ENCODE peak calls at places on chromosomes 16 and 17, in five cellular contexts. One of them, this sample, is unnamed.

GRCh38 chr16:72502654-72503005 is 330.7 kb upstream of the PMFBP1 start:
- DNase-seq in spleen: no peak
- DNase-seq in GM12865: no peak
- DNase-seq in MM.1S: no peak
- DNase-seq in fibroblast of lung: no peak
- DNase-seq in this sample: no peak

GRCh38 chr17:62703269-62703775 is 75.9 kb downstream of the MRC2 start:
- DNase-seq in spleen: peak
- DNase-seq in GM12865: no peak
- DNase-seq in MM.1S: no peak
- DNase-seq in fibroblast of lung: peak
- DNase-seq in this sample: no peak

GRCh38 chr17:507441-507840 is 154.8 kb upstream of the RPH3AL start:
- DNase-seq in spleen: peak
- DNase-seq in GM12865: no peak
- DNase-seq in MM.1S: no peak
- DNase-seq in fibroblast of lung: no peak
- DNase-seq in this sample: no peak

GRCh38 chr16:57711331-57711730 is 16.7 kb downstream of the DRC7 start:
- DNase-seq in spleen: peak
- DNase-seq in GM12865: no peak
- DNase-seq in MM.1S: no peak
- DNase-seq in fibroblast of lung: no peak
- DNase-seq in this sample: no peak

GRCh38 chr16:56793504-56793903 is 63.6 kb downstream of the NUP93 start:
- DNase-seq in spleen: no peak
- DNase-seq in GM12865: peak
- DNase-seq in MM.1S: peak
- DNase-seq in fibroblast of lung: peak
- DNase-seq in this sample: no peak

GRCh38 chr16:79381552-79382042 is 218.9 kb downstream of the MAF start:
- DNase-seq in spleen: no peak
- DNase-seq in GM12865: no peak
- DNase-seq in MM.1S: no peak
- DNase-seq in fibroblast of lung: peak
- DNase-seq in this sample: no peak

GRCh38 chr17:38429476-38430100 is 1.3 kb downstream of the ARHGAP23 start:
- DNase-seq in spleen: no peak
- DNase-seq in GM12865: no peak
- DNase-seq in MM.1S: no peak
- DNase-seq in fibroblast of lung: no peak
- DNase-seq in this sample: no peak

GRCh38 chr17:79913896-79914812 is 74.9 kb upstream of the CBX4 start:
- DNase-seq in spleen: peak
- DNase-seq in GM12865: no peak
- DNase-seq in MM.1S: no peak
- DNase-seq in fibroblast of lung: no peak
- DNase-seq in this sample: no peak

GRCh38 chr17:76013377-76013932 is 12.8 kb downstream of the CDK3 start:
- DNase-seq in spleen: no peak
- DNase-seq in GM12865: no peak
- DNase-seq in MM.1S: no peak
- DNase-seq in fibroblast of lung: no peak
- DNase-seq in this sample: no peak

DNA sequence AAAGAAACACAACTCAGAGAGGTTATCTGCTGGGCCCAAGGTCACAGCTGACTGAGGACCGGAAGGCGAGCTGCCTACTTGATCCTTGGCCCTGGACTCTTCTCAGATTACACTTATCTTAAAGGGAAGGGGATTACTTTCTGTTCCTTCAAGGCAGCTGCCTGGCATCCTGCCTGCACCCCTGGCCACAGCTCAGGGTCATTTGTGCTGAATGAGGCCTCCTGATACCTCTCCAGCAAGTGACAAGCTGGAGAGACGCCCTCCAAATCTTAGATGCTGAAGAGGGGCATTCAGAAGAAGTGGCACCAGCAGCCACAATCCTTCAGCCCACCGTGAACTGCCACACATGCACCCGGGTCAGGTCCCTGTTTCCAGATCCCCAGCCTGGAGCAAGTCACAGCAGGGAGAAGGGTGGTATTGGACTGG is 3.4 kb downstream of the LRRC75A start:
- DNase-seq in spleen: no peak
- DNase-seq in GM12865: no peak
- DNase-seq in MM.1S: no peak
- DNase-seq in fibroblast of lung: no peak
- DNase-seq in this sample: no peak
- H3K4me3 ChIP-seq in spleen: no peak
- H3K4me3 ChIP-seq in GM12865: no peak
- H3K4me3 ChIP-seq in MM.1S: no peak
- H3K4me3 ChIP-seq in fibroblast of lung: no peak
- H3K4me3 ChIP-seq in this sample: no peak

GRCh38 chr16:85752511-85753420 is 1.9 kb upstream of the C16orf74 start:
- DNase-seq in spleen: no peak
- DNase-seq in GM12865: peak
- DNase-seq in MM.1S: no peak
- DNase-seq in fibroblast of lung: peak
- DNase-seq in this sample: peak

GRCh38 chr16:85753559-85753958 is 2.7 kb upstream of the C16orf74 start:
- DNase-seq in spleen: no peak
- DNase-seq in GM12865: no peak
- DNase-seq in MM.1S: no peak
- DNase-seq in fibroblast of lung: no peak
- DNase-seq in this sample: no peak

GRCh38 chr16:85750021-85750826 is 672 bp downstream of the C16orf74 start:
- DNase-seq in spleen: peak
- DNase-seq in GM12865: peak
- DNase-seq in MM.1S: no peak
- DNase-seq in fibroblast of lung: peak
- DNase-seq in this sample: peak

GRCh38 chr16:85750827-85751641 is at the start of gene C16orf74:
- DNase-seq in spleen: peak
- DNase-seq in GM12865: peak
- DNase-seq in MM.1S: peak
- DNase-seq in fibroblast of lung: peak
- DNase-seq in this sample: peak

DNA sequence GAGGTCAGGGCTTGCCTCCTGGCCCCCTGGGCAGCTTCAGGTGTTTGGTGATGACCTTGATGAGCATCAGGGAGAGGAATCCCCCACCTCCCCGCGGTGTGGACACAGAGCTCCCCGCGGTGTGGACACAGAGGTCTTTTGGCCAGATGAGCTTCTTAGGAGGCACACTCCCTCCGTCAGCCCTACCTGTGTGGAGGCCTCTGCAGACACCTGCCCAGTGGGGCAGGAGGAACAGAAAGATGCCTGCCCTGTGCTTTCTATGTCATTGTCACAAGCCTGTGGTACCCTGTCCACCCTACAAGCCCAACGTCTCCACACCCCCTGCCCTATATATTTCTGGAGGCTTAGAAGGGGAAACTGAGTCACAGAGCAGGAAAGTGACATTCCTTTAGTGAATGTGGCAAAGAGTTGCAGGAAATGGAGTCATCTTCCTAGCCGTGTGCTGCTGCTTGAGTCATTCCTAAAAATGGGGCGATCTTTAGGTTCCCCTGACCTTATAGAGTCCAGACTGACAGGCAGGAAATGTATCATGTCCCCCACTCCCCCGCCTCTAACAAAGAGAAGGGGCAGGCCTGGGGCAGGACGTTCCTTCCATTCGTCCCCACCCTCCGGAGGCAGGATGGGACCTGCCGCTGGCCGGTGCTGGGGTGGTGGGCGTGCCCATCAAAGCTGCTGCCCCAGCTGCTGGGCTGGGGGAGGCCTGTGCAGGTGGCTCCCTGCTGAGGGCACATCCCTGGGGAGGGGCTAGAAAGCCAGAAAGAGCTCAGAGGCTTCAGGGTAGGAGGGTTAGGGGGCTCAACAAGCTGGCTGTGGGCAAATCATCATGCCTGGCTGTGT is 987 bp upstream of the C16orf74 start:
- DNase-seq in spleen: no peak
- DNase-seq in GM12865: no peak
- DNase-seq in MM.1S: no peak
- DNase-seq in fibroblast of lung: peak
- DNase-seq in this sample: no peak
- H3K4me3 ChIP-seq in spleen: peak
- H3K4me3 ChIP-seq in GM12865: peak
- H3K4me3 ChIP-seq in MM.1S: no peak
- H3K4me3 ChIP-seq in fibroblast of lung: no peak
- H3K4me3 ChIP-seq in this sample: no peak

DNA sequence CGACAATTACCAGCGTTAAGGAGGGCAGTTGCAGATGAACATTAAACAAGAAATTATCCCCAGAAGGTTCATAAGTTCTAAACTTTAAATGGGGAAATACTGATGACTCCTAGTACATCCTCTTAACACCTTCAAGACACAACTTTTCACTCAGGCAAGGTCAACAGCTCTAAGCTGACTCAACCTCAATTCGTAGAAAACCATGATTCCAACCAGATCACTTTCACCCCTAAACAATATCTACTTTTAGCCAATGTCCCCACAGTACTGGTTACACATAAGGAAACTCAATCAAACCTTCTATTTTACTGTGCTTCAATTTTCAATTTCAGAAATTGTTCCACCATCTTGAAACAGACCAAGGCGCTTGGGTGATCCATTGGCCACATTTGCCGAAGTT is 2.3 kb downstream of the CDYL2 start:
- DNase-seq in spleen: no peak
- DNase-seq in GM12865: no peak
- DNase-seq in MM.1S: no peak
- DNase-seq in fibroblast of lung: no peak
- DNase-seq in this sample: no peak
- H3K4me3 ChIP-seq in spleen: no peak
- H3K4me3 ChIP-seq in GM12865: no peak
- H3K4me3 ChIP-seq in MM.1S: no peak
- H3K4me3 ChIP-seq in fibroblast of lung: no peak
- H3K4me3 ChIP-seq in this sample: no peak

GRCh38 chr16:27720731-27721547 is 171.0 kb downstream of the KATNIP start:
- DNase-seq in spleen: peak
- DNase-seq in GM12865: peak
- DNase-seq in MM.1S: no peak
- DNase-seq in fibroblast of lung: no peak
- DNase-seq in this sample: peak
- H3K4me3 ChIP-seq in spleen: no peak
- H3K4me3 ChIP-seq in GM12865: no peak
- H3K4me3 ChIP-seq in MM.1S: no peak
- H3K4me3 ChIP-seq in fibroblast of lung: no peak
- H3K4me3 ChIP-seq in this sample: no peak

GRCh38 chr17:31427684-31428083 is 36.2 kb downstream of the RAB11FIP4 start:
- DNase-seq in spleen: peak
- DNase-seq in GM12865: no peak
- DNase-seq in MM.1S: no peak
- DNase-seq in fibroblast of lung: no peak
- DNase-seq in this sample: no peak
- H3K4me3 ChIP-seq in spleen: no peak
- H3K4me3 ChIP-seq in GM12865: no peak
- H3K4me3 ChIP-seq in MM.1S: no peak
- H3K4me3 ChIP-seq in fibroblast of lung: no peak
- H3K4me3 ChIP-seq in this sample: no peak

DNA sequence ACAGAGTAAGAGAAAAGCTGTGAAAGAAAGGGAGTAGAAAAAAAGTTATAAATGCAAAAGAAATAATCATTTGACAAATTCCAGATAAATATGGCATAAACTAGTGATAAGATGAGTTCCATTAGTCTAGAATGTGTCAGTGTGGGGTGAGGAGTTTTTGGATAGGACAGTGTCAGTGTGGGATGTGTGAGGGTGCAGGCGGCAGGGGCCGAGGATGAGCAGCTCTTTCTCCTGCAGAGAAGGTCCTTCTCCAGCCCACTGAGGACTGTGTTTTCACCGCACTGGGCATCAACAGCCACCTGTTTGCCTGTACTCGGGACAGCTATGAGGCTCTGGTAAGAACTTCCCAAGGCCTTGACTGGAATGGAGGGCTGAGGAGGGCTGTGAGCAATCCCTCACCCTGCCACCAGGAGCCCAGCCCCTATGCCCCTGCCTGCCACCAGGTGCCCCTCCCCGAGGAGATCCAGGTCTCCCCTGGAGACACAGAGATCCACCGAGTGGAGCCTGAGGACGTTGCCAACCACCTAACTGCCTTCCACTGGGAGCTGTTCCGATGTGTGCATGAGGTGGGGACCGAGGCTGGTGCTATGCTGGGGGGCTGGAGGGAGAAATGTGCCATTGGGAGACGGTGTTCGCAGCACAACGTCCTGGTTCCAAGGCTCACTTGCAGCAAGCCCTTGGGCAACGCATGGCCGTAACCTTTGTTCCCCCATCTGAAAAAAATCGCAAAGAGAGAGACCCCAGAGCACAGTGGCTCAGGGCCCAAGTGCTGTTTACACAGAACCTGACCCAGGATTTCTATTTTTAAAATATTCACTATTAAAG is 13.1 kb downstream of the RAPGEFL1 start:
- DNase-seq in spleen: no peak
- DNase-seq in GM12865: peak
- DNase-seq in MM.1S: peak
- DNase-seq in fibroblast of lung: no peak
- DNase-seq in this sample: no peak
- H3K4me3 ChIP-seq in spleen: peak
- H3K4me3 ChIP-seq in GM12865: no peak
- H3K4me3 ChIP-seq in MM.1S: peak
- H3K4me3 ChIP-seq in fibroblast of lung: no peak
- H3K4me3 ChIP-seq in this sample: no peak

GRCh38 chr16:3149630-3150345 is 15.0 kb downstream of the ZNF213 start:
- DNase-seq in spleen: peak
- DNase-seq in GM12865: peak
- DNase-seq in MM.1S: no peak
- DNase-seq in fibroblast of lung: peak
- DNase-seq in this sample: peak

GRCh38 chr16:3149193-3149530 is 14.3 kb downstream of the ZNF213 start:
- DNase-seq in spleen: peak
- DNase-seq in GM12865: no peak
- DNase-seq in MM.1S: no peak
- DNase-seq in fibroblast of lung: no peak
- DNase-seq in this sample: no peak

GRCh38 chr16:3147757-3148104 is 12.9 kb downstream of the ZNF213 start:
- DNase-seq in spleen: peak
- DNase-seq in GM12865: no peak
- DNase-seq in MM.1S: no peak
- DNase-seq in fibroblast of lung: no peak
- DNase-seq in this sample: no peak

GRCh38 chr16:3147046-3147756 is 12.4 kb downstream of the ZNF213 start:
- DNase-seq in spleen: peak
- DNase-seq in GM12865: no peak
- DNase-seq in MM.1S: no peak
- DNase-seq in fibroblast of lung: no peak
- DNase-seq in this sample: no peak

GRCh38 chr16:3148256-3149192 is 13.7 kb downstream of the ZNF213 start:
- DNase-seq in spleen: peak
- DNase-seq in GM12865: no peak
- DNase-seq in MM.1S: no peak
- DNase-seq in fibroblast of lung: no peak
- DNase-seq in this sample: no peak
- H3K4me3 ChIP-seq in spleen: no peak
- H3K4me3 ChIP-seq in GM12865: no peak
- H3K4me3 ChIP-seq in MM.1S: no peak
- H3K4me3 ChIP-seq in fibroblast of lung: no peak
- H3K4me3 ChIP-seq in this sample: no peak

DNA sequence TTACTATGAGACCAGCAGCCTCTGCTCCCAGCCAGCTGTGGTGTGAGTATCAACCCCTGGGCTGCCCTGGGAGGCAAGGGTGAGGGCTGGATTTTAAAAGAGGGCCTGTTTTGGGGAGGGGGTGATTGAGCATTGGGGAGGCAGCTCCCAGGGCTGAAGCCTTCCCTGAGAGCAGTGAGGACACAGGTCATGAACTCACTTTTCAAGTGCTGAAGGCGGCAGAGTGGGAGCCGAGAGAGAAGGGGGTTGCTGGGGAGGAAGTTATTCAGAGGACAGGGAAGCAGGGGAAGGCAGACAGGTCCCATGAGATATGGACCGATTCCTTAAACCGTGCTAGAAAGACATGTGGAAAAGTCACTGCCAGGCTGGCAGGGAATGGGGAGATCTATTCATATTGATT is 974 bp downstream of the CCL4 start:
- DNase-seq in spleen: no peak
- DNase-seq in GM12865: no peak
- DNase-seq in MM.1S: no peak
- DNase-seq in fibroblast of lung: no peak
- DNase-seq in this sample: no peak
- H3K4me3 ChIP-seq in spleen: peak
- H3K4me3 ChIP-seq in GM12865: no peak
- H3K4me3 ChIP-seq in MM.1S: peak
- H3K4me3 ChIP-seq in fibroblast of lung: no peak
- H3K4me3 ChIP-seq in this sample: no peak

This sample was measured in heart right ventricle.